ENCODE peak calls at places on chromosomes 13 and 19, in seven cellular contexts. D, I, T, Z, A, H and F are unnamed samples.

GRCh38 chr19:17893766-17894165 is 22.0 kb downstream of the SLC5A5 start:
- DNase-seq in A (no peak), D (no peak), I (no peak), T (no peak), H (no peak), Z (peak; percentile 58), F (no peak)

GRCh38 chr19:30596813-30597399 is 224.7 kb downstream of the ZNF536 start:
- DNase-seq in H (no peak), I (no peak), D (no peak), Z (peak; percentile 45), T (no peak), A (no peak), F (no peak)

GRCh38 chr19:30857966-30858490 is 485.8 kb downstream of the ZNF536 start:
- DNase-seq in D (no peak), Z (no peak), H (no peak), A (no peak), I (no peak), T (no peak), F (no peak)

GRCh38 chr13:32010137-32010536 is 21.4 kb upstream of the FRY start:
- DNase-seq in H (no peak), I (no peak), D (no peak), T (no peak), Z (no peak), A (no peak), F (no peak)

GRCh38 chr19:54704928-54705327 is 19.3 kb upstream of the KIR3DL3 start:
- DNase-seq in H (no peak), I (no peak), T (no peak), A (no peak), Z (no peak), D (no peak), F (no peak)

GRCh38 chr19:48741222-48741999 is 1.0 kb upstream of the RASIP1 start:
- DNase-seq in Z (peak; percentile 77), T (peak; percentile 45), I (peak; percentile 77), A (no peak), H (peak; percentile 75), D (no peak), F (no peak)

GRCh38 chr13:23547000-23547590 is 23.1 kb upstream of the TNFRSF19 start:
- DNase-seq in I (no peak), D (no peak), H (no peak), Z (peak; percentile 66), A (peak; percentile 31), T (no peak), F (no peak)

GRCh38 chr19:4208385-4209094 is 20.8 kb upstream of the EBI3 start:
- DNase-seq in I (no peak), H (peak; percentile 53), T (no peak), Z (peak; percentile 57), D (peak; percentile 30), A (peak; percentile 52), F (no peak)

GRCh38 chr13:113584870-113585671 is 518 bp downstream of the TFDP1 start:
- DNase-seq in D (peak; percentile 65), I (peak; percentile 63), H (peak; percentile 36), T (peak; percentile 18), A (peak; percentile 25), Z (peak; percentile 53), F (no peak)

GRCh38 chr19:52190679-52191293 is 934 bp downstream of the PPP2R1A start:
- DNase-seq in A (peak; percentile 54), H (peak; percentile 50), Z (peak; percentile 36), T (peak; percentile 27), D (no peak), I (peak; percentile 70), F (no peak)

GRCh38 chr13:28012896-28013295 is 24.4 kb upstream of the URAD start:
- DNase-seq in I (no peak), H (peak; percentile 12), T (no peak), Z (no peak), A (no peak), D (no peak), F (no peak)

GRCh38 chr19:14031719-14032480 is at the start of gene IL27RA:
- DNase-seq in A (peak; percentile 44), I (peak; percentile 86), H (peak; percentile 85), Z (peak; percentile 83), D (peak; percentile 78), T (peak; percentile 84), F (peak; percentile 49)

GRCh38 chr13:112984954-112985802 is 16.2 kb downstream of the MCF2L start:
- DNase-seq in A (no peak), D (peak; percentile 58), I (no peak), Z (no peak), T (no peak), H (no peak), F (no peak)

GRCh38 chr19:41588497-41589209 is 12.7 kb downstream of the CEACAM21 start:
- DNase-seq in Z (peak; percentile 65), D (no peak), H (peak; percentile 28), T (peak; percentile 70), A (peak; percentile 49), I (no peak), F (no peak)

GRCh38 chr13:30352121-30352520 is 44.8 kb upstream of the KATNAL1 start:
- DNase-seq in A (no peak), Z (no peak), I (no peak), T (no peak), D (no peak), H (no peak), F (no peak)

GRCh38 chr13:42049454-42049780 is 969 bp downstream of the DGKH start:
- DNase-seq in A (no peak), Z (no peak), T (no peak), D (peak; percentile 85), H (peak; percentile 27), I (no peak), F (no peak)

GRCh38 chr13:73038064-73038463 is 20.7 kb upstream of the KLF5 start:
- DNase-seq in D (peak; percentile 41), A (no peak), Z (no peak), I (no peak), H (no peak), T (no peak), F (no peak)

GRCh38 chr13:30108913-30109237 is 198.5 kb downstream of the KATNAL1 start:
- DNase-seq in T (no peak), D (peak; percentile 92), I (peak; percentile 89), Z (no peak), A (no peak), H (no peak), F (no peak)

GRCh38 chr19:47176627-47177090 is 46.0 kb downstream of the SAE1 start:
- DNase-seq in D (no peak), Z (no peak), A (peak; percentile 66), T (peak; percentile 77), I (no peak), H (no peak), F (peak; percentile 36)

GRCh38 chr13:21304256-21304655 is 127.8 kb downstream of the MRPL57 start:
- DNase-seq in D (no peak), A (no peak), Z (no peak), I (no peak), T (no peak), H (no peak), F (no peak)

GRCh38 chr13:111034811-111035210 is 80.3 kb upstream of the ARHGEF7 start:
- DNase-seq in A (peak; percentile 31), T (no peak), Z (no peak), I (no peak), H (no peak), D (no peak), F (no peak)

GRCh38 chr13:64810701-64811258 is 2419.4 kb downstream of the PCDH9 start:
- DNase-seq in D (no peak), Z (no peak), H (no peak), I (no peak), T (no peak), A (no peak), F (no peak)